ENCODE peak calls at places on chromosomes 11 and 22, in four cellular contexts. X is ascending aorta, M is hepatocyte, W is right lobe of liver. G is an unnamed sample. For H3K4me1, the result is how much of the 10 kb centered on the place peaks cover.

GRCh38 chr11:124869856-124870387 is 4.7 kb downstream of the ROBO3 start:
- DNase-seq in X (no peak), M (no peak), W (no peak), G (no peak)

GRCh38 chr22:21961886-21962654 is 9.4 kb upstream of the PPM1F start:
- DNase-seq in X (no peak), M (no peak), W (no peak), G (no peak)

GRCh38 chr11:114397349-114397982 is 2.8 kb downstream of the C11orf71 start:
- DNase-seq in X (no peak), M (no peak), W (no peak), G (no peak)

GRCh38 chr11:86592659-86593451 is 79.6 kb downstream of the ME3 start:
- DNase-seq in X (no peak), M (peak), W (no peak), G (peak)

GRCh38 chr11:126265801-126266200 is 2.9 kb downstream of the SRPRA start:
- DNase-seq in X (no peak), M (no peak), W (no peak), G (no peak)

GRCh38 chr11:121714356-121714755 is 261.6 kb upstream of the SORL1-AS1 start:
- DNase-seq in X (no peak), M (no peak), W (no peak), G (no peak)

GRCh38 chr11:42770444-42771065 is 541.2 kb upstream of the API5 start:
- DNase-seq in X (no peak), M (peak), W (no peak), G (peak)

GRCh38 chr11:1852885-1853284 is at the start of gene LSP1:
- DNase-seq in X (no peak), M (no peak), W (no peak), G (no peak)

GRCh38 chr22:39364646-39365405 is 15.0 kb downstream of the SYNGR1 start:
- DNase-seq in X (no peak), M (no peak), W (no peak), G (no peak)

GRCh38 chr11:72754544-72755155 is 2.4 kb upstream of the ARAP1 start:
- DNase-seq in X (no peak), M (no peak), W (no peak), G (no peak)

GRCh38 chr11:64856382-64857227 is 12.2 kb upstream of the CDC42BPG start:
- DNase-seq in X (peak), M (peak), W (no peak), G (no peak)

GRCh38 chr11:73252577-73253191 is 19.5 kb upstream of the P2RY6 start:
- DNase-seq in X (no peak), M (no peak), W (no peak), G (peak)

GRCh38 chr11:117188620-117189081 is 10.1 kb downstream of the SIDT2 start:
- DNase-seq in X (no peak), M (no peak), W (peak), G (peak)

GRCh38 chr11:133833899-133834296 is 11.4 kb downstream of the SPATA19 start:
- DNase-seq in X (no peak), M (no peak), W (no peak), G (no peak)

GRCh38 chr22:23080542-23081290 is 10.4 kb downstream of the GNAZ start:
- DNase-seq in X (no peak), M (no peak), W (no peak), G (no peak)

GRCh38 chr11:68021167-68021787 is 9.2 kb upstream of the NDUFS8 start:
- DNase-seq in X (no peak), M (peak), W (no peak), G (no peak)
- TF ChIP-seq CTCF in X (no peak), M (peak), W (peak), G (peak)

GRCh38 chr22:20558534-20558933 is 51.1 kb downstream of the MED15 start:
- DNase-seq in X (no peak), M (no peak), W (no peak), G (no peak)

GRCh38 chr22:20559174-20559760 is 51.9 kb downstream of the MED15 start:
- DNase-seq in X (no peak), M (no peak), W (no peak), G (no peak)

GRCh38 chr22:20561882-20562281 is 54.5 kb downstream of the MED15 start:
- DNase-seq in X (no peak), M (no peak), W (no peak), G (no peak)

GRCh38 chr22:20562607-20563463 is 55.4 kb downstream of the MED15 start:
- DNase-seq in X (no peak), M (no peak), W (no peak), G (no peak)

GRCh38 chr22:20560716-20561115 is 53.3 kb downstream of the MED15 start:
- DNase-seq in X (no peak), M (no peak), W (no peak), G (no peak)
- H3K4me1 ChIP-seq in X (under half), M (under half), W (under half), G (under half)

DNA sequence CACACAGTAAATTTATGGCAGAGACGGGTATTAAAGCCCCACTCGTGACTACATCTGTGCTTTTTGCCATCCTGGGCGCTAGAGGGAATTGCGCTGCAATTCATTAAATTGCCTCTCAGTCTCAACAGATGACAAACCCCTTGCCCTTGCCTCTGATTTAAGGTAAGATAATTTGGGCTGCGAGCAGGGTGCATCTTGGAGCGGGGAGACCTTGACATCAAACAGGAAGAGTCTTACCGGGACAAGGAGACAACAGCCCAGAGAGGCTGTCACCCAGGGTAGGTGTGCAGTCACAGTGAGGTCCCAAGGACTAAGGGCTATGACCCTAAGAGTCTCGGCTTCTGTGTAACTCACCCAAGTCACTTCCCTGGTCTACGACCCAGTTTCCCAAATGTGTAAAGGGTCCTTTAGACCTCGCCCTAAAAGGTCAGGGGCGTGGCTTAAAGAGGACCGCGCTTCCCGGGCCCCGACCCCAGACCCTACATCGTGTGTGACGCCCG is 427 bp upstream of the TOM1 start:
- DNase-seq in X (no peak), M (peak), W (no peak), G (no peak)
- H3K4me3 ChIP-seq in X (peak), M (peak), W (peak), G (peak)

DNA sequence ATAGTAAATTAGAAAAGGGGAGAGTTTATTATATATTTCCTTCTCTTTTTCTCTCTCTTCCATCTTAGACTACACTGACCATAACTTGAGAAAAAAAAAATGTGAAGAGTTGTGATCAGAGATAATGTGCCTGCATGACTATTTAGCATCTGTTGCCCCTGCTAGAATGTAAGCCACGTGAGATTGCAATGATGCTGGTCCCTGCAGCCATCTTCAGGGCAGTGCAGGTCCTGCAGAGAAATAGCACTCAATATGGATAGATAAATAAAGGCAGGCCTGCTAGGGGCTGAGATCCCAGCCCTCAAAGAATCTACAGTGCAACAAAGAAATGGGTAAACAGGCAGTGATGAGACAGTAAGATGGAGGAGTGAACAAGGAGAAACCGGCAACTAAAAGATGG is 7.8 kb upstream of the DKK3 start:
- DNase-seq in X (no peak), M (no peak), W (no peak), G (no peak)
- TF ChIP-seq CTCF in X (no peak), M (no peak), W (no peak), G (no peak)

DNA sequence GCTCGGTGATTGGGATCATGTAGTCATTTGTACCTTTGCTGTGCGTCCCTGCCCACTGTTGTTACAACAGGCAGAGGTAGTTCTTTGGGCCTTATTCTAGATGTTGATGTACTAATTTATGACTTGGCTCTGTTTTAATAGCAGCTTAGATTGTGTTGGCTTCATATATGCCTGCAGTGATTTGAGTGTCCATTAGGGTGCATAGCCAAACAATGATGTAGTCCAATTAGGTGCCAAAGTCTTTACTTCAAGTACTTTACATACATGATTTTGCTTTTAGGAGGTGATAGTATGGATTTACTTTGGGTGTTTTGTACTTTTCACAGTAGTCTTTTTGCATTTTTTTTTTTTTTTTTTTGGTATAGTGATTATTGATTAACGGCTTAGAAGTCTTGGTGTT is 46.4 kb downstream of the PPP6R3 start:
- DNase-seq in X (no peak), M (no peak), W (no peak), G (no peak)
- H3K4me1 ChIP-seq in X (under half), M (under half), W (under half), G (half or more)

DNA sequence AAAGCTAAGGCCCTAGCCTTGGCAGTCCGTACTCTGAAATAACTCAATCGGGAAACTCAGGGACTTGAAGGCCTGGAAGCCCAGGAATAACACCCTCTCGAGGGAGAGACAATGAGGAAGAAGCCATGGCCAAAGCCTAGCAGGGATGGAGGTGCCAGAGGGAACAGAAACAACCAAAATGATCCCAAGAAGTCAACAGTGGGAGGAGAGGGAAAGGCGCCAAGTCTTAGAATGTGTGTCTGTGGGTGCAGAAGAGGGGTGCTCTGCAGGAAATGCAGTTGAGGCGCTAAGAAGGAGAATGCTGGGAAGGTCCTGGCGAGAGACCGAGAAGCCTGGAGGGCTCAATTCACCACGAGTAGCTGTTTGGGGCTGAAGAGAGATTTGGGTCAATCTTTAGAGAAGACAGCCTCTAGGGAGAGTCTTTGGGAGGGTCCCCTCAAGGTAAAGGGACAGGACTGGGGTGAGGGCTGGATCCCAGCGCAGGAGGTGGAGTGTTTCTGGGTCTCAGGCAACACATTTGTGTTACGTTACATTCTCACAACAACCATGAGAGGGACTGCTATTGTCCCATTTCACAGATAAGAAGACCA is 760 bp upstream of the MAPK8IP1 start:
- DNase-seq in X (no peak), M (no peak), W (no peak), G (no peak)
- H3K4me3 ChIP-seq in X (peak), M (no peak), W (no peak), G (no peak)

GRCh38 chr11:62881579-62882427 is 1.1 kb downstream of the SLC3A2 start:
- DNase-seq in X (peak), M (peak), W (peak), G (peak)
- TF ChIP-seq CTCF in X (no peak), M (no peak), W (no peak), G (no peak)

GRCh38 chr11:102116453-102117205 is 6.4 kb downstream of the YAP1 start:
- DNase-seq in X (no peak), M (no peak), W (no peak), G (no peak)
- H3K4me1 ChIP-seq in X (under half), M (half or more), W (half or more), G (half or more)

GRCh38 chr11:61007971-61008896 is 36.8 kb downstream of the CD6 start:
- DNase-seq in X (no peak), M (peak), W (peak), G (no peak)
- H3K4me3 ChIP-seq in X (peak), M (peak), W (no peak), G (peak)